ENCODE peak calls at places on chromosome 16, in five cellular contexts. One of them, this sample, is unnamed.

GRCh38 chr16:87966685-87967185 is 15.5 kb downstream of the BANP start:
- DNase-seq in stimulated activated CD4-positive, alpha-beta T cell treated with anti-CD3 and anti-CD28 coated beads, Interleukin-15, amount 100 ng/mL, for 1 hour: no peak
- DNase-seq in thoracic aorta: no peak
- DNase-seq in psoas muscle: no peak
- DNase-seq in activated naive CD4-positive, alpha-beta T cell: no peak
- DNase-seq in this sample: no peak

GRCh38 chr16:1792836-1793577 is 498 bp downstream of the IGFALS start:
- DNase-seq in stimulated activated CD4-positive, alpha-beta T cell treated with anti-CD3 and anti-CD28 coated beads, Interleukin-15, amount 100 ng/mL, for 1 hour: no peak
- DNase-seq in thoracic aorta: no peak
- DNase-seq in psoas muscle: no peak
- DNase-seq in activated naive CD4-positive, alpha-beta T cell: no peak
- DNase-seq in this sample: peak; percentile 63

GRCh38 chr16:89574681-89575246 is 794 bp upstream of the CPNE7 start:
- DNase-seq in stimulated activated CD4-positive, alpha-beta T cell treated with anti-CD3 and anti-CD28 coated beads, Interleukin-15, amount 100 ng/mL, for 1 hour: peak; percentile 42
- DNase-seq in thoracic aorta: no peak
- DNase-seq in psoas muscle: no peak
- DNase-seq in activated naive CD4-positive, alpha-beta T cell: peak; percentile 20
- DNase-seq in this sample: no peak

GRCh38 chr16:1932050-1933028 is 10.7 kb downstream of the MSRB1 start:
- DNase-seq in stimulated activated CD4-positive, alpha-beta T cell treated with anti-CD3 and anti-CD28 coated beads, Interleukin-15, amount 100 ng/mL, for 1 hour: no peak
- DNase-seq in thoracic aorta: no peak
- DNase-seq in psoas muscle: no peak
- DNase-seq in activated naive CD4-positive, alpha-beta T cell: no peak
- DNase-seq in this sample: no peak

GRCh38 chr16:87101903-87102302 is 215.3 kb downstream of the C16orf95 start:
- DNase-seq in stimulated activated CD4-positive, alpha-beta T cell treated with anti-CD3 and anti-CD28 coated beads, Interleukin-15, amount 100 ng/mL, for 1 hour: no peak
- DNase-seq in thoracic aorta: no peak
- DNase-seq in psoas muscle: no peak
- DNase-seq in activated naive CD4-positive, alpha-beta T cell: no peak
- DNase-seq in this sample: no peak

GRCh38 chr16:27405546-27406451 is 3.8 kb downstream of the IL21R start:
- DNase-seq in stimulated activated CD4-positive, alpha-beta T cell treated with anti-CD3 and anti-CD28 coated beads, Interleukin-15, amount 100 ng/mL, for 1 hour: peak; percentile 75
- DNase-seq in thoracic aorta: no peak
- DNase-seq in psoas muscle: no peak
- DNase-seq in activated naive CD4-positive, alpha-beta T cell: peak; percentile 41
- DNase-seq in this sample: no peak

GRCh38 chr16:21599994-21600773 is 807 bp downstream of the METTL9 start:
- DNase-seq in stimulated activated CD4-positive, alpha-beta T cell treated with anti-CD3 and anti-CD28 coated beads, Interleukin-15, amount 100 ng/mL, for 1 hour: no peak
- DNase-seq in thoracic aorta: no peak
- DNase-seq in psoas muscle: no peak
- DNase-seq in activated naive CD4-positive, alpha-beta T cell: no peak
- DNase-seq in this sample: peak; percentile 65

GRCh38 chr16:77888786-77889185 is 100.4 kb downstream of the VAT1L start:
- DNase-seq in stimulated activated CD4-positive, alpha-beta T cell treated with anti-CD3 and anti-CD28 coated beads, Interleukin-15, amount 100 ng/mL, for 1 hour: no peak
- DNase-seq in thoracic aorta: no peak
- DNase-seq in psoas muscle: no peak
- DNase-seq in activated naive CD4-positive, alpha-beta T cell: no peak
- DNase-seq in this sample: no peak

GRCh38 chr16:85652431-85653221 is 36.1 kb downstream of the GINS2 start:
- DNase-seq in stimulated activated CD4-positive, alpha-beta T cell treated with anti-CD3 and anti-CD28 coated beads, Interleukin-15, amount 100 ng/mL, for 1 hour: no peak
- DNase-seq in thoracic aorta: no peak
- DNase-seq in psoas muscle: peak; percentile 88
- DNase-seq in activated naive CD4-positive, alpha-beta T cell: no peak
- DNase-seq in this sample: peak; percentile 82

GRCh38 chr16:66728117-66728787 is 23.2 kb downstream of the DYNC1LI2 start:
- DNase-seq in stimulated activated CD4-positive, alpha-beta T cell treated with anti-CD3 and anti-CD28 coated beads, Interleukin-15, amount 100 ng/mL, for 1 hour: no peak
- DNase-seq in thoracic aorta: no peak
- DNase-seq in psoas muscle: no peak
- DNase-seq in activated naive CD4-positive, alpha-beta T cell: no peak
- DNase-seq in this sample: no peak

GRCh38 chr16:88459366-88460055 is 6.4 kb downstream of the ZFPM1 start:
- DNase-seq in stimulated activated CD4-positive, alpha-beta T cell treated with anti-CD3 and anti-CD28 coated beads, Interleukin-15, amount 100 ng/mL, for 1 hour: no peak
- DNase-seq in thoracic aorta: no peak
- DNase-seq in psoas muscle: no peak
- DNase-seq in activated naive CD4-positive, alpha-beta T cell: no peak
- DNase-seq in this sample: no peak

GRCh38 chr16:66081967-66082366 is 284.5 kb upstream of the CDH5 start:
- DNase-seq in stimulated activated CD4-positive, alpha-beta T cell treated with anti-CD3 and anti-CD28 coated beads, Interleukin-15, amount 100 ng/mL, for 1 hour: no peak
- DNase-seq in thoracic aorta: no peak
- DNase-seq in psoas muscle: no peak
- DNase-seq in activated naive CD4-positive, alpha-beta T cell: no peak
- DNase-seq in this sample: no peak

GRCh38 chr16:55526448-55526847 is 17.6 kb downstream of the LPCAT2 start:
- DNase-seq in stimulated activated CD4-positive, alpha-beta T cell treated with anti-CD3 and anti-CD28 coated beads, Interleukin-15, amount 100 ng/mL, for 1 hour: no peak
- DNase-seq in thoracic aorta: no peak
- DNase-seq in psoas muscle: no peak
- DNase-seq in activated naive CD4-positive, alpha-beta T cell: no peak
- DNase-seq in this sample: no peak

GRCh38 chr16:3171855-3172593 is 16.0 kb upstream of the OR1F1 start:
- DNase-seq in stimulated activated CD4-positive, alpha-beta T cell treated with anti-CD3 and anti-CD28 coated beads, Interleukin-15, amount 100 ng/mL, for 1 hour: no peak
- DNase-seq in thoracic aorta: no peak
- DNase-seq in psoas muscle: no peak
- DNase-seq in activated naive CD4-positive, alpha-beta T cell: peak; percentile 31
- DNase-seq in this sample: no peak

GRCh38 chr16:83953796-83954576 is 946 bp downstream of the OSGIN1 start:
- DNase-seq in stimulated activated CD4-positive, alpha-beta T cell treated with anti-CD3 and anti-CD28 coated beads, Interleukin-15, amount 100 ng/mL, for 1 hour: no peak
- DNase-seq in thoracic aorta: no peak
- DNase-seq in psoas muscle: no peak
- DNase-seq in activated naive CD4-positive, alpha-beta T cell: no peak
- DNase-seq in this sample: no peak

GRCh38 chr16:25014500-25015147 is 545 bp downstream of the ARHGAP17 start:
- DNase-seq in stimulated activated CD4-positive, alpha-beta T cell treated with anti-CD3 and anti-CD28 coated beads, Interleukin-15, amount 100 ng/mL, for 1 hour: no peak
- DNase-seq in thoracic aorta: no peak
- DNase-seq in psoas muscle: peak; percentile 71
- DNase-seq in activated naive CD4-positive, alpha-beta T cell: no peak
- DNase-seq in this sample: peak; percentile 81

GRCh38 chr16:24228514-24228913 is 27.6 kb upstream of the CACNG3 start:
- DNase-seq in stimulated activated CD4-positive, alpha-beta T cell treated with anti-CD3 and anti-CD28 coated beads, Interleukin-15, amount 100 ng/mL, for 1 hour: no peak
- DNase-seq in thoracic aorta: no peak
- DNase-seq in psoas muscle: no peak
- DNase-seq in activated naive CD4-positive, alpha-beta T cell: no peak
- DNase-seq in this sample: no peak

GRCh38 chr16:87358250-87358649 is 25.3 kb downstream of the FBXO31 start:
- DNase-seq in stimulated activated CD4-positive, alpha-beta T cell treated with anti-CD3 and anti-CD28 coated beads, Interleukin-15, amount 100 ng/mL, for 1 hour: no peak
- DNase-seq in thoracic aorta: no peak
- DNase-seq in psoas muscle: peak; percentile 77
- DNase-seq in activated naive CD4-positive, alpha-beta T cell: no peak
- DNase-seq in this sample: no peak

GRCh38 chr16:64408699-64409098 is 713.2 kb downstream of the CDH11 start:
- DNase-seq in stimulated activated CD4-positive, alpha-beta T cell treated with anti-CD3 and anti-CD28 coated beads, Interleukin-15, amount 100 ng/mL, for 1 hour: no peak
- DNase-seq in thoracic aorta: no peak
- DNase-seq in psoas muscle: no peak
- DNase-seq in activated naive CD4-positive, alpha-beta T cell: no peak
- DNase-seq in this sample: no peak

GRCh38 chr16:72188512-72188911 is 16.6 kb upstream of the PMFBP1 start:
- DNase-seq in stimulated activated CD4-positive, alpha-beta T cell treated with anti-CD3 and anti-CD28 coated beads, Interleukin-15, amount 100 ng/mL, for 1 hour: no peak
- DNase-seq in thoracic aorta: no peak
- DNase-seq in psoas muscle: no peak
- DNase-seq in activated naive CD4-positive, alpha-beta T cell: no peak
- DNase-seq in this sample: no peak

GRCh38 chr16:69579783-69580182 is 14.0 kb downstream of the NFAT5 start:
- DNase-seq in stimulated activated CD4-positive, alpha-beta T cell treated with anti-CD3 and anti-CD28 coated beads, Interleukin-15, amount 100 ng/mL, for 1 hour: no peak
- DNase-seq in thoracic aorta: no peak
- DNase-seq in psoas muscle: no peak
- DNase-seq in activated naive CD4-positive, alpha-beta T cell: no peak
- DNase-seq in this sample: no peak

GRCh38 chr16:71338632-71339031 is 19.9 kb upstream of the CALB2 start:
- DNase-seq in stimulated activated CD4-positive, alpha-beta T cell treated with anti-CD3 and anti-CD28 coated beads, Interleukin-15, amount 100 ng/mL, for 1 hour: no peak
- DNase-seq in thoracic aorta: no peak
- DNase-seq in psoas muscle: no peak
- DNase-seq in activated naive CD4-positive, alpha-beta T cell: no peak
- DNase-seq in this sample: no peak

GRCh38 chr16:85137323-85138072 is 25.2 kb upstream of the CIBAR2 start:
- DNase-seq in stimulated activated CD4-positive, alpha-beta T cell treated with anti-CD3 and anti-CD28 coated beads, Interleukin-15, amount 100 ng/mL, for 1 hour: no peak
- DNase-seq in thoracic aorta: peak; percentile 67
- DNase-seq in psoas muscle: peak; percentile 97
- DNase-seq in activated naive CD4-positive, alpha-beta T cell: no peak
- DNase-seq in this sample: peak; percentile 96

GRCh38 chr16:84826558-84826941 is 6.8 kb downstream of the CRISPLD2 start:
- DNase-seq in stimulated activated CD4-positive, alpha-beta T cell treated with anti-CD3 and anti-CD28 coated beads, Interleukin-15, amount 100 ng/mL, for 1 hour: no peak
- DNase-seq in thoracic aorta: no peak
- DNase-seq in psoas muscle: peak; percentile 78
- DNase-seq in activated naive CD4-positive, alpha-beta T cell: no peak
- DNase-seq in this sample: no peak

GRCh38 chr16:86322283-86322682 is 188.0 kb upstream of the FOXF1 start:
- DNase-seq in stimulated activated CD4-positive, alpha-beta T cell treated with anti-CD3 and anti-CD28 coated beads, Interleukin-15, amount 100 ng/mL, for 1 hour: no peak
- DNase-seq in thoracic aorta: no peak
- DNase-seq in psoas muscle: no peak
- DNase-seq in activated naive CD4-positive, alpha-beta T cell: no peak
- DNase-seq in this sample: peak; percentile 64

GRCh38 chr16:50781518-50781917 is 39.6 kb downstream of the CYLD start:
- DNase-seq in stimulated activated CD4-positive, alpha-beta T cell treated with anti-CD3 and anti-CD28 coated beads, Interleukin-15, amount 100 ng/mL, for 1 hour: no peak
- DNase-seq in thoracic aorta: no peak
- DNase-seq in psoas muscle: no peak
- DNase-seq in activated naive CD4-positive, alpha-beta T cell: no peak
- DNase-seq in this sample: no peak

GRCh38 chr16:47358816-47359215 is 102.0 kb downstream of the ITFG1 start:
- DNase-seq in stimulated activated CD4-positive, alpha-beta T cell treated with anti-CD3 and anti-CD28 coated beads, Interleukin-15, amount 100 ng/mL, for 1 hour: no peak
- DNase-seq in thoracic aorta: no peak
- DNase-seq in psoas muscle: no peak
- DNase-seq in activated naive CD4-positive, alpha-beta T cell: no peak
- DNase-seq in this sample: no peak

GRCh38 chr16:85316944-85317343 is 204.7 kb upstream of the CIBAR2 start:
- DNase-seq in stimulated activated CD4-positive, alpha-beta T cell treated with anti-CD3 and anti-CD28 coated beads, Interleukin-15, amount 100 ng/mL, for 1 hour: no peak
- DNase-seq in thoracic aorta: no peak
- DNase-seq in psoas muscle: no peak
- DNase-seq in activated naive CD4-positive, alpha-beta T cell: no peak
- DNase-seq in this sample: no peak

GRCh38 chr16:1745181-1745899 is 26.0 kb downstream of the NME3 start:
- DNase-seq in stimulated activated CD4-positive, alpha-beta T cell treated with anti-CD3 and anti-CD28 coated beads, Interleukin-15, amount 100 ng/mL, for 1 hour: no peak
- DNase-seq in thoracic aorta: no peak
- DNase-seq in psoas muscle: no peak
- DNase-seq in activated naive CD4-positive, alpha-beta T cell: no peak
- DNase-seq in this sample: no peak

GRCh38 chr16:19213885-19214284 is 45.8 kb downstream of the SYT17 start:
- DNase-seq in stimulated activated CD4-positive, alpha-beta T cell treated with anti-CD3 and anti-CD28 coated beads, Interleukin-15, amount 100 ng/mL, for 1 hour: no peak
- DNase-seq in thoracic aorta: no peak
- DNase-seq in psoas muscle: no peak
- DNase-seq in activated naive CD4-positive, alpha-beta T cell: no peak
- DNase-seq in this sample: no peak

GRCh38 chr16:391885-392335 is 5.1 kb upstream of the NME4 start:
- DNase-seq in stimulated activated CD4-positive, alpha-beta T cell treated with anti-CD3 and anti-CD28 coated beads, Interleukin-15, amount 100 ng/mL, for 1 hour: peak; percentile 60
- DNase-seq in thoracic aorta: no peak
- DNase-seq in psoas muscle: peak; percentile 80
- DNase-seq in activated naive CD4-positive, alpha-beta T cell: peak; percentile 45
- DNase-seq in this sample: no peak

GRCh38 chr16:17369441-17369951 is 101.3 kb downstream of the XYLT1 start:
- DNase-seq in stimulated activated CD4-positive, alpha-beta T cell treated with anti-CD3 and anti-CD28 coated beads, Interleukin-15, amount 100 ng/mL, for 1 hour: no peak
- DNase-seq in thoracic aorta: no peak
- DNase-seq in psoas muscle: peak; percentile 66
- DNase-seq in activated naive CD4-positive, alpha-beta T cell: no peak
- DNase-seq in this sample: no peak

GRCh38 chr16:50549561-50549915 is 1.3 kb downstream of the NKD1 start:
- DNase-seq in stimulated activated CD4-positive, alpha-beta T cell treated with anti-CD3 and anti-CD28 coated beads, Interleukin-15, amount 100 ng/mL, for 1 hour: no peak
- DNase-seq in thoracic aorta: no peak
- DNase-seq in psoas muscle: no peak
- DNase-seq in activated naive CD4-positive, alpha-beta T cell: no peak
- DNase-seq in this sample: no peak

GRCh38 chr16:74601131-74601871 is 5.6 kb downstream of the GLG1 start:
- DNase-seq in stimulated activated CD4-positive, alpha-beta T cell treated with anti-CD3 and anti-CD28 coated beads, Interleukin-15, amount 100 ng/mL, for 1 hour: peak; percentile 14
- DNase-seq in thoracic aorta: no peak
- DNase-seq in psoas muscle: no peak
- DNase-seq in activated naive CD4-positive, alpha-beta T cell: no peak
- DNase-seq in this sample: no peak

GRCh38 chr16:25051446-25052160 is 36.4 kb upstream of the ARHGAP17 start:
- DNase-seq in stimulated activated CD4-positive, alpha-beta T cell treated with anti-CD3 and anti-CD28 coated beads, Interleukin-15, amount 100 ng/mL, for 1 hour: no peak
- DNase-seq in thoracic aorta: no peak
- DNase-seq in psoas muscle: no peak
- DNase-seq in activated naive CD4-positive, alpha-beta T cell: no peak
- DNase-seq in this sample: no peak

GRCh38 chr16:81597079-81597658 is 152.6 kb downstream of the CMIP start:
- DNase-seq in stimulated activated CD4-positive, alpha-beta T cell treated with anti-CD3 and anti-CD28 coated beads, Interleukin-15, amount 100 ng/mL, for 1 hour: no peak
- DNase-seq in thoracic aorta: no peak
- DNase-seq in psoas muscle: no peak
- DNase-seq in activated naive CD4-positive, alpha-beta T cell: no peak
- DNase-seq in this sample: no peak

GRCh38 chr16:66824006-66824405 is 6.8 kb downstream of the NAE1 start:
- DNase-seq in stimulated activated CD4-positive, alpha-beta T cell treated with anti-CD3 and anti-CD28 coated beads, Interleukin-15, amount 100 ng/mL, for 1 hour: no peak
- DNase-seq in thoracic aorta: no peak
- DNase-seq in psoas muscle: no peak
- DNase-seq in activated naive CD4-positive, alpha-beta T cell: no peak
- DNase-seq in this sample: no peak